ENCODE peak calls at places on chromosomes 7 and 10, in nine cellular contexts. F is HTR-8/SVneo; N is stimulated activated CD8-positive, alpha-beta memory T cell treated with anti-CD3 and anti-CD28 coated beads, Interleukin-15, amount 100 ng/mL, for 24 hours; T is HS-27A; W is frontal cortex; A is ELF-1; X is putamen; O is cardiac septum; C is T-cell. G is an unnamed sample.
A peak's percentile ranks its signal among the peaks of the same experiment; 100 is the strongest.

GRCh38 chr7:97006146-97006950 is 995 bp downstream of the DLX6 start:
- DNase-seq in X (no peak), O (no peak), C (no peak), T (no peak), A (peak; percentile 86), N (no peak), W (peak; percentile 66), F (no peak), G (no peak)

GRCh38 chr10:75982611-75983369 is 551.4 kb downstream of the LRMDA start:
- DNase-seq in C (no peak), X (no peak), N (no peak), A (no peak), T (no peak), W (no peak), F (no peak), O (no peak), G (peak; percentile 45)

GRCh38 chr7:50331564-50332208 is 27.2 kb downstream of the IKZF1 start:
- DNase-seq in A (no peak), C (no peak), O (no peak), X (no peak), F (no peak), N (no peak), W (no peak), T (no peak), G (no peak)

GRCh38 chr7:15709978-15710377 is 23.5 kb upstream of the MEOX2 start:
- DNase-seq in W (no peak), C (no peak), O (no peak), N (no peak), T (no peak), F (no peak), A (no peak), X (no peak), G (no peak)

GRCh38 chr7:18893156-18893555 is 224.3 kb downstream of the TWIST1 start:
- DNase-seq in F (no peak), X (no peak), A (no peak), W (no peak), C (no peak), N (no peak), O (no peak), T (no peak), G (no peak)

GRCh38 chr7:98701372-98701771 is 84.3 kb downstream of the NPTX2 start:
- DNase-seq in N (no peak), T (no peak), F (no peak), A (no peak), W (no peak), O (no peak), X (no peak), C (no peak), G (no peak)

GRCh38 chr10:69363666-69364065 is 53.1 kb downstream of the TACR2 start:
- DNase-seq in X (no peak), O (no peak), N (no peak), W (no peak), A (no peak), C (no peak), F (no peak), T (no peak), G (no peak)

GRCh38 chr7:41629711-41630111 is 73.2 kb downstream of the INHBA start:
- DNase-seq in T (no peak), F (no peak), A (no peak), N (no peak), C (no peak), X (no peak), W (no peak), O (no peak), G (no peak)

G was measured in astrocyte of the spinal cord.